ENCODE peak calls at places on chromosomes 2 and 18, in four cellular contexts. Z is BE2C, N is ascending aorta, O is cardiac muscle cell. T is an unnamed sample.

GRCh38 chr2:188065386-188065785 is 226.3 kb upstream of the GULP1 start:
- DNase-seq in Z (no peak), N (no peak), O (no peak), T (no peak)

GRCh38 chr2:63537306-63537705 is 51.0 kb downstream of the WDPCP start:
- DNase-seq in O (no peak), N (no peak), Z (no peak), T (no peak)

GRCh38 chr2:174492963-174493431 is 6.2 kb upstream of the GPR155 start:
- DNase-seq in O (no peak), N (no peak), Z (no peak), T (no peak)

GRCh38 chr2:32937602-32938450 is 8.9 kb upstream of the LTBP1 start:
- DNase-seq in O (peak; percentile 37), N (no peak), Z (no peak), T (no peak)

GRCh38 chr2:40353236-40353635 is 98.7 kb downstream of the SLC8A1 start:
- DNase-seq in O (peak; percentile 80), Z (no peak), N (no peak), T (no peak)

GRCh38 chr2:8168876-8169275 is 513.0 kb upstream of the ID2 start:
- DNase-seq in Z (no peak), O (peak; percentile 16), N (no peak), T (no peak)

GRCh38 chr18:68181956-68182355 is 533.0 kb downstream of the TMX3 start:
- DNase-seq in Z (no peak), N (no peak), O (peak; percentile 50), T (no peak)

GRCh38 chr18:48943333-48943732 is 7.4 kb downstream of the SMAD7 start:
- DNase-seq in O (no peak), Z (no peak), N (no peak), T (no peak)

GRCh38 chr2:67790622-67791021 is 272.2 kb downstream of the C1D start:
- DNase-seq in O (peak; percentile 57), N (no peak), Z (no peak), T (no peak)

GRCh38 chr2:133837441-133838090 is 269.3 kb upstream of the NCKAP5 start:
- DNase-seq in O (no peak), Z (peak; percentile 46), N (peak; percentile 37), T (no peak)

GRCh38 chr18:21857871-21858270 is 117.3 kb downstream of the MIB1 start:
- DNase-seq in N (no peak), Z (no peak), O (no peak), T (no peak)

GRCh38 chr18:61569176-61569892 is 236.1 kb downstream of the CDH20 start:
- DNase-seq in N (no peak), O (peak; percentile 90), Z (no peak), T (no peak)

GRCh38 chr18:79575891-79576685 is 103.5 kb upstream of the CTDP1 start:
- DNase-seq in Z (no peak), O (peak; percentile 62), N (peak; percentile 58), T (peak; percentile 10)

GRCh38 chr2:217993055-217993645 is 9.6 kb downstream of the TNS1 start:
- DNase-seq in N (no peak), Z (no peak), O (peak; percentile 76), T (no peak)

GRCh38 chr18:12028674-12029073 is 47.4 kb downstream of the IMPA2 start:
- DNase-seq in O (no peak), N (no peak), Z (peak; percentile 79), T (no peak)

GRCh38 chr2:17309741-17310339 is 208.4 kb downstream of the RAD51AP2 start:
- DNase-seq in Z (peak; percentile 55), N (no peak), O (peak; percentile 59), T (peak; percentile 63)

GRCh38 chr2:217419075-217419671 is 559.3 kb upstream of the TNP1 start:
- DNase-seq in N (no peak), Z (no peak), O (no peak), T (no peak)

GRCh38 chr2:217958889-217959235 is 43.9 kb downstream of the TNS1 start:
- DNase-seq in Z (no peak), N (peak; percentile 39), O (no peak), T (no peak)

GRCh38 chr2:165499131-165499530 is 29.6 kb downstream of the CSRNP3 start:
- DNase-seq in N (no peak), O (no peak), Z (no peak), T (no peak)

GRCh38 chr2:173761603-173762119 is 203.5 kb downstream of the SP3 start:
- DNase-seq in O (no peak), N (no peak), Z (no peak), T (no peak)

GRCh38 chr18:74914052-74914591 is 294.8 kb downstream of the PTGR3 start:
- DNase-seq in Z (no peak), N (no peak), O (no peak), T (no peak)

GRCh38 chr2:196086517-196087368 is 18.1 kb upstream of the DNAH7 start:
- DNase-seq in Z (no peak), O (no peak), N (no peak), T (no peak)

GRCh38 chr2:85772019-85772745 is 18.4 kb downstream of the ATOH8 start:
- DNase-seq in N (peak; percentile 99), O (peak; percentile 100), Z (peak; percentile 96), T (peak; percentile 79)

GRCh38 chr2:232418466-232419244 is 12.0 kb downstream of the ALPG start:
- DNase-seq in O (peak; percentile 21), N (no peak), Z (no peak), T (peak; percentile 70)

GRCh38 chr18:54261894-54262293 is 7.4 kb upstream of the POLI start:
- DNase-seq in O (peak; percentile 54), N (no peak), Z (no peak), T (no peak)
- TF ChIP-seq CTCF in O (no peak), N (no peak), Z (no peak), T (no peak)

GRCh38 chr18:26963292-26963691 is 97.8 kb upstream of the AQP4 start:
- DNase-seq in O (peak; percentile 13), N (no peak), Z (no peak), T (no peak)
- TF ChIP-seq CTCF in O (peak; percentile 24), N (no peak), Z (no peak), T (no peak)

GRCh38 chr2:27078267-27079194 is at the start of gene EMILIN1:
- DNase-seq in O (peak; percentile 99), Z (peak; percentile 91), N (peak; percentile 95), T (peak; percentile 37)
- TF ChIP-seq CTCF in O (peak; percentile 13), Z (no peak), N (no peak), T (no peak)

DNA sequence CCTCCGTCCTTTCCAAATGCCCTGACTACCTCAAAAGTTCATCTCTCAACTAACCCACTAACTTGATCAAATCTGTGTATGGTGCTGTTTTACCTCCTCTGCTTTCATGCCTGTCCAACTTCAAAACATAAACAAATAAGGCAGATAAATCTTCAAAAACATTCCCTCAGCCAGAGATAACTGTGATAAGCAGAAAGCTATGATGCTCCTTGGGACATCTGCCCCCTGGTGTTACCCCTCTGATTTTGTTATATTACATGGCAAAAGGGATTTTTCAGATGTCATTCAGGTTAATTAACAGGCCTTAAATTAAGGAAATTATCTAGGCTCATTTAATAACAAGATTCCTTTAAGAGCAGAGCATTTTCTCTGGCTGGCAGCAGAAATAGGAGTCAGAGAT is 810.8 kb upstream of the CHAC2 start:
- DNase-seq in O (no peak), N (no peak), Z (no peak), T (no peak)
- TF ChIP-seq CTCF in O (no peak), N (no peak), Z (peak; percentile 31), T (peak; percentile 11)

GRCh38 chr18:3748081-3748480 is 298.1 kb downstream of the TGIF1 start:
- DNase-seq in Z (no peak), N (no peak), O (peak; percentile 15), T (no peak)
- TF ChIP-seq CTCF in Z (no peak), N (no peak), O (no peak), T (no peak)

GRCh38 chr2:42077343-42077742 is 29.5 kb downstream of the PKDCC start:
- DNase-seq in O (no peak), N (no peak), Z (no peak), T (no peak)
- TF ChIP-seq CTCF in O (peak; percentile 24), N (no peak), Z (peak; percentile 43), T (no peak)